ENCODE peak calls at places on chromosomes 12 and 14, in four cellular contexts. J is K562, M is SK-N-SH, D is GM12878. S is an unnamed sample.

GRCh38 chr12:124293286-124294003 is 1.4 kb upstream of the RFLNA start:
- DNase-seq in J (no peak), M (no peak), D (no peak), S (no peak)

GRCh38 chr12:53613821-53614220 is 12.4 kb downstream of the ATF7 start:
- DNase-seq in M (no peak), J (no peak), D (no peak), S (no peak)

GRCh38 chr12:79732647-79733046 is 41.9 kb upstream of the PAWR start:
- DNase-seq in J (no peak), M (no peak), D (no peak), S (no peak)

GRCh38 chr14:72049462-72049861 is 117.2 kb downstream of the RGS6 start:
- DNase-seq in M (no peak), J (no peak), D (peak; percentile 64), S (no peak)

GRCh38 chr14:103260629-103261124 is 73.4 kb upstream of the EIF5 start:
- DNase-seq in M (peak; percentile 57), J (no peak), D (no peak), S (no peak)

GRCh38 chr12:48985901-48986300 is 7.8 kb downstream of the WNT1 start:
- DNase-seq in J (no peak), D (no peak), M (no peak), S (no peak)

GRCh38 chr12:25388216-25388615 is 137.5 kb upstream of the KRAS start:
- DNase-seq in J (no peak), D (no peak), M (no peak), S (no peak)

GRCh38 chr14:94485944-94486841 is 10.2 kb upstream of the SERPINA9 start:
- DNase-seq in M (peak; percentile 85), J (peak; percentile 55), D (no peak), S (peak; percentile 59)

GRCh38 chr12:108839011-108839889 is 18.1 kb downstream of the SSH1 start:
- DNase-seq in D (no peak), M (peak; percentile 61), J (no peak), S (no peak)

GRCh38 chr12:96658075-96658474 is 168.7 kb downstream of the CFAP54 start:
- DNase-seq in J (no peak), M (no peak), D (no peak), S (no peak)

GRCh38 chr12:112419269-112420133 is 754 bp downstream of the PTPN11 start:
- DNase-seq in M (no peak), D (no peak), J (no peak), S (no peak)

GRCh38 chr14:95256011-95256775 is 63.5 kb downstream of the CLMN start:
- DNase-seq in J (no peak), M (no peak), D (no peak), S (no peak)

GRCh38 chr12:47413806-47414205 is 292.0 kb downstream of the RPAP3 start:
- DNase-seq in M (no peak), J (no peak), D (no peak), S (no peak)

GRCh38 chr12:7016958-7017571 is 1.2 kb downstream of the LPCAT3 start:
- DNase-seq in M (no peak), D (no peak), J (peak; percentile 42), S (no peak)

GRCh38 chr12:46260913-46261476 is 7.8 kb downstream of the SLC38A1 start:
- DNase-seq in D (no peak), M (no peak), J (no peak), S (no peak)

GRCh38 chr12:107131832-107132616 is 38.7 kb upstream of the CRY1 start:
- DNase-seq in M (peak; percentile 52), D (no peak), J (peak; percentile 67), S (peak; percentile 7)

GRCh38 chr12:64600164-64600561 is 10.1 kb upstream of the RASSF3 start:
- DNase-seq in J (no peak), D (no peak), M (no peak), S (no peak)

GRCh38 chr12:40188558-40189320 is 36.1 kb upstream of the LRRK2 start:
- DNase-seq in M (no peak), D (no peak), J (no peak), S (no peak)

GRCh38 chr12:89414851-89415250 is 62.5 kb upstream of the DUSP6 start:
- DNase-seq in M (no peak), D (no peak), J (no peak), S (no peak)

GRCh38 chr14:68908860-68909259 is 70.2 kb downstream of the ACTN1 start:
- DNase-seq in M (no peak), D (no peak), J (no peak), S (no peak)

GRCh38 chr12:57031228-57031670 is 14.9 kb upstream of the TAC3 start:
- DNase-seq in J (no peak), D (no peak), M (no peak), S (no peak)

GRCh38 chr12:64194333-64195149 is 27.6 kb downstream of the KICS2 start:
- DNase-seq in M (no peak), J (no peak), D (no peak), S (no peak)

GRCh38 chr12:93886533-93887511 is 209.6 kb downstream of the CRADD start:
- DNase-seq in J (no peak), M (peak; percentile 64), D (no peak), S (no peak)

GRCh38 chr12:117189725-117190209 is 503 bp downstream of the FBXO21 start:
- DNase-seq in M (peak; percentile 81), D (no peak), J (peak; percentile 48), S (no peak)

GRCh38 chr12:26496170-26496569 is 300.8 kb downstream of the SSPN start:
- DNase-seq in M (no peak), J (no peak), D (no peak), S (no peak)

GRCh38 chr12:125776212-125776611 is 711.0 kb downstream of the AACS start:
- DNase-seq in J (no peak), D (no peak), M (no peak), S (no peak)

GRCh38 chr12:57569858-57570257 is 20.0 kb downstream of the KIF5A start:
- DNase-seq in J (no peak), D (no peak), M (no peak), S (no peak)

GRCh38 chr14:26872510-26872909 is 274.7 kb upstream of the NOVA1 start:
- DNase-seq in J (peak; percentile 3), M (no peak), D (no peak), S (no peak)

GRCh38 chr12:52246720-52247621 is 13.9 kb downstream of the KRT7 start:
- DNase-seq in J (no peak), D (no peak), M (no peak), S (no peak)

GRCh38 chr14:31954991-31955390 is 122.1 kb upstream of the ARHGAP5 start:
- DNase-seq in M (no peak), J (no peak), D (no peak), S (no peak)

DNA sequence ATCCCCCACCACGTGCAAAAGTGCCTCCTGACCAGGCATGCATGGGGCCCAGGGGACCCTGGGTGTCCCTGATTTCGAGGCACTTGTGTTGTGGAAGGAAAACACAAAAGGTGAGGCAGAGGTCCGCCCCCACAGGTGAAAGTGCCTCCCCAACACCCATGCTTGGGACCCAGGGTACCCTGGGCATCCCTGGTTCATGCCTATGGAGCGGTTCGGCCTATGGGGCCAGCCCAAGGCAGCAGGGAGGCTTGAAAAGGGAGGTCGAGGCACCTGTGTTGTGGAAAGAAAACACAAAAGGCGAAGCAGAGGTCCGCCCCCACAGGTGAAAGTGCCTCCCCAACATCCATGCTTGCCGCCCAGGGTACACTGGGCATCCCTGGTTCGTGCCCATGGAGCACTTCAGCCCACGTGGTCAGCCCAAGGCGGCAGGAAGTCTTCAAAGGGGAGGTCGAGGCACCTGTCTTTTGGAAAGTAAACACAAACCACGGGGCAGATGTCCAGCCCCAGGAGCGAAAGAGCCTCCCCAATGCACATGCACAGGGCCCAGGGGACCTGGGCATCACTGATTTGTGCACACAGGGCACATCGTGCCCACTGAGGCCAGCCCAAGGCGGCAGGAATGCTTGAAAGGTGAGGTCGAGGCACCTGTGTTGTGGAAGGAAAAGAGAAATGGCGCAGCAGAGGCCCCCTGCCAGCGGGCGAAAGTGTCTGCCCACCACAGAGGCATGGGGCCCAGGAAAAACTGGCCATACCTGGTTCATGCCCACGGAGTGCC is 375.5 kb downstream of the ALG10 start:
- DNase-seq in D (no peak), M (peak; percentile 0), J (peak; percentile 2), S (peak; percentile 1)
- TF ChIP-seq USF2 in D (no peak), M (no peak), J (no peak), S (no peak)

GRCh38 chr14:87952307-87953094 is 40.5 kb downstream of the GALC start:
- DNase-seq in M (no peak), J (no peak), D (no peak), S (no peak)

GRCh38 chr14:87960013-87960787 is 32.8 kb downstream of the GALC start:
- DNase-seq in J (no peak), D (no peak), M (no peak), S (no peak)

GRCh38 chr14:87955501-87955900 is 37.5 kb downstream of the GALC start:
- DNase-seq in M (no peak), J (no peak), D (no peak), S (no peak)
- TF ChIP-seq YY1 in M (no peak), J (no peak), D (no peak), S (no peak)

DNA sequence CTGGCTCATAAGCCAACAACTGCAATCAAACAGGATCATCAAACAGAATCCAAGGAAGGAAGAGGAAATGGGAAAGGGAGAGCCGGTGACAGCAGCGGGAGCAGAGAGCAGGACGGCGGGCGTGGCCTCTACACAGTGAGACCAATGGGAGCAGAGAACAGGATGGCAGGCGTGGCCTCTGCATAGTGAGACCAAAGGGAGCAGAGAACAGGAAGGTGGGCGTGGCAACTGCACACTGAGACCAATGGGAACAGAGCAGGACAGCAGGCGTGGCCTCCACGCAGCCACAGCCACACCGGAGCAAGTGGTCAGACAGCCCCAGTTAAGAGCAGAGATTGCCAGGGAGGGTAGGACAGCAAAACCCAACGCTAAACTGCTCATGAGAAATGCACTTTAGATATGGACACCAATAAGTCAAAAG is 16.4 kb downstream of the LRCOL1 start:
- DNase-seq in M (peak; percentile 93), J (peak; percentile 92), D (no peak), S (peak; percentile 77)
- TF ChIP-seq NRF1 in M (peak; percentile 50), J (peak; percentile 84), D (no peak), S (no peak)

GRCh38 chr12:2415568-2415944 is 362.8 kb downstream of the CACNA1C start:
- DNase-seq in M (no peak), J (no peak), D (no peak), S (no peak)
- TF ChIP-seq USF2 in M (no peak), J (no peak), D (no peak), S (no peak)

DNA sequence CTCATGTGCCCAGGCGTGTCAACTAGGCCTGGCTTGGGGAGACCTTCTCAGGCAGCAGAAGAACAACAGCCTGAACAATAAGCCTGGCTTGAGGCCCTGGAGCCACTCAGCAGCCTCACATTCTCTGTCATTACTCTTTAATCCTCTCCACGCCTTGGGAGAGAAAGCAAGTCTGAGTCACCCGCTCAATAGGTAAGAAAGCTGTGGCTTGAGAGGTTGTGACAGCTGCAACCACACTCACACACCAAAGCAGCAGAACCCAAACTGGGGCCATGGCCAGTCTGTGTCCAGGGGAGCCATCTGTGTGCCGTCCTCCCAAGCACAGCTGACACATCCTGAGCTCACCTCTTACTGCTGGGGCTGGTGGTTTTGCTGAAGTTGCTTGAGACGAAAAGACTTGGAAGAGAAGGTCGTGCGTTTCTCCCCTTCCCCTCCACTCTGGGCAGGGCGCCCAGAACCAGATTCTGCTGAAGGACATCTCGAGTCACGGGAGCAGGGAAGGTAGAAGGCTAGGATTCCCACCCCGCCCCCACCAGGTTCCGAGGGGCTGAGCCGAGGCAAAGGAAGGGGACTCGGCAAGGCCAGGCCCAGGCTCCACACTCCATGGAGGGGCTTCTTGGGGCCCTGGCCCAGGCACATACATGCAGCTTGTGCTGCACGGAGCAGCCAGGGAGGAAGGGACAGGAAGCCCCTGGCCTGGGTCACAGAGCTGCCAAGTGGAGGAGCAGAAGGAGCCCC is 5.5 kb downstream of the TMEM63C start:
- DNase-seq in D (no peak), M (no peak), J (no peak), S (no peak)
- TF ChIP-seq YY1 in D (no peak), M (no peak), J (no peak), S (no peak)

S was measured in H1.